ENCODE peak calls at places on chromosomes 3 and 15, in eight cellular contexts. V is H1, H is SK-N-SH, G is GM12878, J is ovary, K is K562, T is stomach, U is sigmoid colon. Q is an unnamed sample. For H3K27me3, the result is how much of the 10 kb centered on the place peaks cover.

GRCh38 chr15:29917600-29918597 is 95.6 kb upstream of the TJP1 start:
- DNase-seq in V (no peak), H (no peak), G (no peak), J (no peak), K (no peak), T (no peak), U (no peak), Q (no peak)

GRCh38 chr15:70765504-70766281 is 2.3 kb upstream of the UACA start:
- DNase-seq in V (no peak), H (no peak), G (no peak), J (no peak), K (no peak), T (no peak), U (no peak), Q (no peak)

GRCh38 chr3:151432624-151433372 is 28.1 kb downstream of the IGSF10 start:
- DNase-seq in V (no peak), H (no peak), G (no peak), J (no peak), K (no peak), T (no peak), U (no peak), Q (no peak)

GRCh38 chr3:50447290-50447840 is 56.1 kb downstream of the CACNA2D2 start:
- DNase-seq in V (no peak), H (no peak), G (no peak), J (no peak), K (no peak), T (peak), U (no peak), Q (no peak)

GRCh38 chr15:40128746-40129660 is 20.3 kb upstream of the BMF start:
- DNase-seq in V (no peak), H (no peak), G (no peak), J (no peak), K (no peak), T (no peak), U (no peak), Q (no peak)

GRCh38 chr3:49004352-49005297 is 2.6 kb upstream of the WDR6 start:
- DNase-seq in V (no peak), H (no peak), G (no peak), J (no peak), K (no peak), T (no peak), U (peak), Q (no peak)

GRCh38 chr3:142152349-142152748 is 3.0 kb upstream of the TFDP2 start:
- DNase-seq in V (no peak), H (peak), G (no peak), J (no peak), K (no peak), T (no peak), U (no peak), Q (no peak)

GRCh38 chr3:190183121-190183520 is 62.4 kb upstream of the P3H2 start:
- DNase-seq in V (no peak), H (no peak), G (no peak), J (no peak), K (no peak), T (no peak), U (no peak), Q (no peak)

GRCh38 chr3:64341355-64341754 is 116.1 kb upstream of the PRICKLE2 start:
- DNase-seq in V (no peak), H (no peak), G (no peak), J (peak), K (no peak), T (no peak), U (no peak), Q (no peak)

GRCh38 chr3:58482917-58483636 is 8.8 kb upstream of the KCTD6 start:
- DNase-seq in V (no peak), H (peak), G (no peak), J (no peak), K (no peak), T (no peak), U (no peak), Q (no peak)

GRCh38 chr3:113193298-113193697 is 18.1 kb upstream of the BOC start:
- DNase-seq in V (no peak), H (no peak), G (no peak), J (no peak), K (no peak), T (no peak), U (peak), Q (no peak)

GRCh38 chr15:67824157-67824899 is 981 bp upstream of the SKOR1 start:
- DNase-seq in V (peak), H (peak), G (no peak), J (no peak), K (no peak), T (no peak), U (no peak), Q (no peak)

GRCh38 chr15:29857196-29857595 is 34.9 kb upstream of the TJP1 start:
- DNase-seq in V (no peak), H (no peak), G (no peak), J (no peak), K (no peak), T (no peak), U (no peak), Q (no peak)

DNA sequence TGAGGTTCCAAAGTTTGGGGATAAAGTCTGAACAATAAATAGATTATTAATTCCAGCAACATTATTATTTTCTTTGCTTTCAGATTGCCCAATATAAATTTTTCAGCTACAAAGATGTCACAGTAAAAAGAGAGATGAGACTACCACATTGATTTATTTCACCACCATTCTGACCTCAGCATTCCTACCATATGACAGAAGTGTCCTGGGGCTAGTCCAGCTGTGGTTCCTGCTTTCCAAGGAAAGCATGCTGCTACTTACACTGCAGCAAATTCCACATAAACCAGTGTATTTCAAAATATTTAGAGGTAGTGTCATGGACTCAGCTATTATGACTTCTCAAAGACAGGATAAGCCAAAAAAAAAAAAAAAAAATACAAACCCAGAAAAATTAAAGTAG is 494.1 kb upstream of the ZNF385D start:
- DNase-seq in V (no peak), H (no peak), G (no peak), J (no peak), K (no peak), T (no peak), U (no peak), Q (peak)
- TF ChIP-seq EP300 in V (no peak), H (no peak), G (no peak), J (no peak), K (no peak), T (no peak), U (no peak), Q (peak)

GRCh38 chr15:96407482-96407881 is 77.0 kb downstream of the NR2F2 start:
- DNase-seq in V (no peak), H (no peak), G (no peak), J (no peak), K (no peak), T (no peak), U (no peak), Q (no peak)
- H3K27me3 ChIP-seq in V (half or more), H (half or more), G (under half), J (under half), K (under half), T (under half), U (half or more), Q (under half)

DNA sequence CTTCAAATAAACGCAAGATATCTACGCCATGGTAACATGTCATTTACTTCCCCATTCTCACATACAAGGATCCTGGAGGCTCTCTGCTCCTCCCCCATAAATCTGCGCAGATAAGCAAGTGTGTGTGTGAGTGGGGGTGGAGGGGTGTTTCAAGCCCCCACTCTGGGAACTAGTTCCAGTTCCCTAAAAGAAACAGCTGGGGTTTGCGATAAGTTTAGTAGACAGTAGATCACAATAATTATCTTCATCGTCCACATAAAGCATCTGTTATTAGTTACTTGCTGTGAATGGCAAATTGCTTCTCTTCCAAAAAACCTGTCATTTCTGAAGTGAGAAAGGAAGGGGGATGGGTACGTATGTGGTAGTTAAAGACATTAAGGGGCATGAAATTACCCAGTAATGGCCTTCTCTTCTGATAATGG is 79.8 kb downstream of the RBPMS2 start:
- DNase-seq in V (no peak), H (peak), G (no peak), J (no peak), K (peak), T (no peak), U (no peak), Q (no peak)
- TF ChIP-seq EP300 in V (no peak), H (peak), G (peak), J (no peak), K (peak), T (no peak), U (no peak), Q (no peak)

DNA sequence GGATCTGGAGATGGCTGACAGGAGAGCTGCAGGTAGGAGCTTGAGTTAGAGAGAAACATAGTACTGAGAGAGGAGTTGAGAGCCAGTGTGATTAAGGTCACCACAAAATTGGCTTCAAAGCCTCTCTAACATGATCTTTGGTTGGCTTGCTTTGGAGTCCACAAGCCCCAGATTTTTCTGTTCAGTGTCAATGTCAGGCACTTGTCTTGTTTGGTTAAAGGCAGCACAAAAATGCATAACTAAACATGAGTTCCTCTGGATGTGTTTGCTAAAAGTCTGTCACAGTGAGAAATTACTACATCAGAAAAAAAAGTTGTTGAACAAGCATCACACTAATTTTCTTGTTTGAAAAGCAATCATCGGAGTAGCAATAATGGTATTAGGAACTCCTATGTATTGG is 440.5 kb downstream of the NTRK3 start:
- DNase-seq in V (no peak), H (no peak), G (no peak), J (no peak), K (no peak), T (no peak), U (no peak), Q (no peak)
- H3K27me3 ChIP-seq in V (under half), H (under half), G (under half), J (under half), K (under half), T (under half), U (under half), Q (under half)

GRCh38 chr3:178112134-178112533 is 424.1 kb upstream of the KCNMB2 start:
- DNase-seq in V (no peak), H (no peak), G (no peak), J (no peak), K (peak), T (no peak), U (no peak), Q (no peak)
- TF ChIP-seq EP300 in V (no peak), H (no peak), G (no peak), J (no peak), K (no peak), T (no peak), U (no peak), Q (no peak)

GRCh38 chr3:47420044-47420430 is 39.2 kb downstream of the PTPN23 start:
- DNase-seq in V (no peak), H (peak), G (no peak), J (no peak), K (no peak), T (no peak), U (no peak), Q (no peak)
- H3K27me3 ChIP-seq in V (under half), H (under half), G (under half), J (under half), K (under half), T (under half), U (under half), Q (under half)

GRCh38 chr3:124802054-124802698 is 71.9 kb downstream of the UMPS start:
- DNase-seq in V (no peak), H (no peak), G (no peak), J (no peak), K (no peak), T (no peak), U (no peak), Q (no peak)
- TF ChIP-seq EP300 in V (no peak), H (no peak), G (no peak), J (no peak), K (no peak), T (no peak), U (no peak), Q (no peak)

DNA sequence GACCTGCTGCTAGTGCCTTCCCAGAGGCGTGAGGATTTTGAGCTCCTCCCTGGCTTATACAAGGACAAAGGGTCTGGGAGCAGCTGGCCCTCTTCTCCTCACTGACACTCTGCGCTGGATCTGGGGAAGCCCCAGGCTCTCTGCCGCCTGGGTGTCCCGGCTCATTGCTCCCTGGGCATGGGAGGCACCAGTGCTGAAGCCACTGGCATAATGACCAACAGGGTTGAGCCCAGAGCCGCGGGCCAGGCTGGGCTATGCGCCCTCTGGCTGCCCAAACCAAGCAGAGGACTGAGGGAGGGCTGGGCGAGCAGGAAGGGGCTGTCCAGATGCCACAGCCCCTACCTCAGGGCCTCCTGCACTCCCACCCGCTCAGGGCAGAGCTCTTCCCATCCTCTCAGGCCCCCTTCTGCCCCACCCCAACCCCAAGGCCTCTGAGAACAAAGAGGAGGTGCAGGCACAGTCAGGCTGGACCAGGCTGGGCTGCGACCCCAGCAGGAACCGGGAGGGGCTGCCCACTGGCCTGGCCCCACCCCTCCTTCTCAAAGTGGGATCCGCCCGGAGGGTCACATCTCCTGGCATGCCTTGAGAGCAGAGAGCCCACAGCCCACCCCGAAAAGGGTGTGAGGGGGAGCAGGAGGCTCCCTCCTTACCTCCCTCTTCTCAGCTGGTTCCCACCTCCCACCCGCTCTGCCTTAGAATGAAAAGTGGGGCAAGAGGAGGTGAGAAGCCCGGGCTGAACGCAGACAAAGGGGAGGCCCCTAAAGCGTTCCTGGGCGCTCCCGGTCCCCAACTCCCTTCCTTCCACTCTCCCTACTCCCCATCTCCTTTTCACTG is 1.5 kb downstream of the LINGO1 start:
- DNase-seq in V (peak), H (peak), G (no peak), J (no peak), K (no peak), T (no peak), U (no peak), Q (no peak)
- H3K27me3 ChIP-seq in V (under half), H (under half), G (under half), J (under half), K (under half), T (half or more), U (half or more), Q (under half)

Q was measured in tibial nerve.